ENCODE peak calls at places on chromosomes 7 and 10, in six cellular contexts. X is RWPE1, M is upper lobe of right lung, S is DND-41, V is fibroblast of pulmonary artery, E is choroid plexus epithelial cell. Z is an unnamed sample.

GRCh38 chr10:114470956-114471905 is 66.9 kb upstream of the AFAP1L2 start:
- DNase-seq in X (peak; percentile 74), M (peak; percentile 78), S (peak; percentile 76), V (peak; percentile 84), E (peak; percentile 85), Z (peak; percentile 44)

GRCh38 chr7:22896917-22897316 is 74.3 kb upstream of the TOMM7 start:
- DNase-seq in X (no peak), M (no peak), S (no peak), V (no peak), E (no peak), Z (no peak)

GRCh38 chr10:3427846-3428442 is 255.4 kb upstream of the PITRM1 start:
- DNase-seq in X (no peak), M (no peak), S (peak; percentile 1), V (no peak), E (no peak), Z (no peak)

GRCh38 chr10:132538031-132538789 is 623 bp downstream of the INPP5A start:
- DNase-seq in X (no peak), M (peak; percentile 71), S (no peak), V (peak; percentile 8), E (no peak), Z (no peak)

GRCh38 chr10:97176226-97176625 is 9.5 kb downstream of the SLIT1 start:
- DNase-seq in X (no peak), M (peak; percentile 35), S (no peak), V (no peak), E (no peak), Z (no peak)

GRCh38 chr10:109259293-109259692 is 664.0 kb downstream of the XPNPEP1 start:
- DNase-seq in X (no peak), M (no peak), S (no peak), V (peak; percentile 21), E (peak; percentile 53), Z (no peak)

GRCh38 chr7:24786941-24787340 is 29.7 kb upstream of the GSDME start:
- DNase-seq in X (peak; percentile 59), M (no peak), S (no peak), V (peak; percentile 92), E (peak; percentile 88), Z (no peak)

GRCh38 chr10:29140991-29141390 is 147.9 kb upstream of the LYZL1 start:
- DNase-seq in X (peak; percentile 39), M (no peak), S (no peak), V (peak; percentile 81), E (peak; percentile 90), Z (no peak)

GRCh38 chr10:52212062-52212461 is 102.0 kb upstream of the DKK1 start:
- DNase-seq in X (no peak), M (no peak), S (no peak), V (no peak), E (peak; percentile 41), Z (no peak)

GRCh38 chr7:114645451-114645850 is 230.8 kb downstream of the FOXP2 start:
- DNase-seq in X (no peak), M (no peak), S (no peak), V (no peak), E (no peak), Z (no peak)

GRCh38 chr7:114644455-114644854 is 229.8 kb downstream of the FOXP2 start:
- DNase-seq in X (no peak), M (no peak), S (no peak), V (no peak), E (no peak), Z (no peak)

GRCh38 chr7:114639456-114639855 is 224.8 kb downstream of the FOXP2 start:
- DNase-seq in X (no peak), M (no peak), S (no peak), V (no peak), E (no peak), Z (no peak)
- TF ChIP-seq CTCF in X (no peak), M (no peak), S (no peak), V (no peak), E (no peak), Z (no peak)

GRCh38 chr10:125060486-125060850 is 99.9 kb downstream of the CTBP2 start:
- DNase-seq in X (no peak), M (no peak), S (no peak), V (peak; percentile 31), E (peak; percentile 68), Z (no peak)

GRCh38 chr10:125060038-125060437 is 100.3 kb downstream of the CTBP2 start:
- DNase-seq in X (no peak), M (no peak), S (no peak), V (peak; percentile 42), E (peak; percentile 60), Z (no peak)

GRCh38 chr10:125062244-125063208 is 97.8 kb downstream of the CTBP2 start:
- DNase-seq in X (no peak), M (no peak), S (no peak), V (no peak), E (peak; percentile 82), Z (no peak)

GRCh38 chr10:125061557-125062243 is 98.7 kb downstream of the CTBP2 start:
- DNase-seq in X (no peak), M (no peak), S (no peak), V (no peak), E (peak; percentile 37), Z (no peak)

GRCh38 chr10:125060851-125061556 is 99.4 kb downstream of the CTBP2 start:
- DNase-seq in X (peak; percentile 72), M (peak; percentile 92), S (peak; percentile 56), V (peak; percentile 81), E (peak; percentile 89), Z (peak; percentile 70)
- TF ChIP-seq CTCF in X (peak; percentile 83), M (peak; percentile 87), S (peak; percentile 73), V (peak; percentile 79), E (peak; percentile 84), Z (peak; percentile 65)

DNA sequence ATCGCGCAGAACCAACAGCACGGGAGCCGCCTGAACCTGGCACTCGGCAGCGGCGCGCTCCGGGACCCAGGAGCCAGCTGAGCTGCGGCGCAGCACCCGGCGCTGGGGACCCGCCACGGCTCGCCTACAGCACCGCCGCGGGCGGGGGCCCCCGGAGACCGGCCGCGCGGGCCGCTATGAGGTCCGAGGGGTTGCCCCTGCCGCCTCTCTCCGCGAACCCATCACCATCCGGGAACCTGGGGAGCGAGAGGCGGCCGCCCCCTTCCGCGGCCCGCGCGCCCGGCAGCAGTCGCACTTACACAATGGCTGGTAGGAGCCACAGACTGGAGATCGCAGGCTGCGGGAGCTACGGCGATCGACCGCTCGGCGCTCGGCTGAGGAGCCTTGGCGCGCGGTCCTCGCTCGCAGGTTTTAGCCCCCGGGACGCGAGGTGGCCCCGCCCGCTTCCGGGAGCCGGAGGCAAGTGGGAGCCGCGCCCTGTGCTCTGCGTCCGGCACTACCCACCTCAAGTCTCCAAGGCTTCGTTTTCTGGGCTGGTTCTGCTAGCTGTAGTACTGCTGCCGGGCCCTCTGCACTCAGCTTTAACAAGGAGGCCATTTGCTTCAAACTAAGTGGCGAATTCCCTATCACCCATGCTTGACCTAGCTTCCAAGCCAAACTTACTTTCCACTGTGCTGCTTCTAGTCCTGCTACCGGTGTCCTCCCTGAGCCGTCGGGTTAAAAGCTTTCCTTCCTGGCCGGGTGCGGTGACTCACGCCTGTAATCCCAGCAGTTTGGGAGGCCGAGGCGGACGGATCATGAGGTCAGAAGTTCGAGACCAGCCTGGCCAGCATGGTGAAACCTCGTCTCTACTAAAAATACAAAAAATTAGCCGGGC is at the start of gene TPK1:
- DNase-seq in X (peak; percentile 87), M (peak; percentile 97), S (peak; percentile 92), V (peak; percentile 96), E (peak; percentile 97), Z (peak; percentile 82)
- TF ChIP-seq CTCF in X (no peak), M (no peak), S (no peak), V (no peak), E (no peak), Z (no peak)

GRCh38 chr7:2197436-2198155 is 35.1 kb downstream of the MAD1L1 start:
- DNase-seq in X (no peak), M (peak; percentile 49), S (no peak), V (no peak), E (no peak), Z (no peak)
- TF ChIP-seq CTCF in X (no peak), M (no peak), S (no peak), V (no peak), E (no peak), Z (no peak)

GRCh38 chr10:89373916-89374711 is 3.7 kb upstream of the IFIT1B start:
- DNase-seq in X (no peak), M (no peak), S (no peak), V (peak; percentile 96), E (peak; percentile 94), Z (no peak)
- TF ChIP-seq CTCF in X (no peak), M (no peak), S (no peak), V (no peak), E (no peak), Z (no peak)

GRCh38 chr10:99913831-99914235 is 95.9 kb downstream of the DNMBP start:
- DNase-seq in X (no peak), M (no peak), S (no peak), V (no peak), E (no peak), Z (peak; percentile 54)
- TF ChIP-seq CTCF in X (no peak), M (no peak), S (no peak), V (no peak), E (no peak), Z (no peak)

GRCh38 chr10:91555455-91555854 is 77.4 kb downstream of the PPP1R3C start:
- DNase-seq in X (no peak), M (no peak), S (no peak), V (no peak), E (no peak), Z (no peak)

GRCh38 chr10:91549296-91549695 is 83.6 kb downstream of the PPP1R3C start:
- DNase-seq in X (peak; percentile 20), M (no peak), S (no peak), V (no peak), E (no peak), Z (no peak)

GRCh38 chr10:91552706-91553105 is 80.2 kb downstream of the PPP1R3C start:
- DNase-seq in X (no peak), M (no peak), S (no peak), V (peak; percentile 43), E (peak; percentile 49), Z (no peak)

GRCh38 chr10:91552260-91552659 is 80.6 kb downstream of the PPP1R3C start:
- DNase-seq in X (no peak), M (no peak), S (no peak), V (no peak), E (no peak), Z (no peak)

GRCh38 chr10:91551856-91552255 is 81.0 kb downstream of the PPP1R3C start:
- DNase-seq in X (no peak), M (no peak), S (peak; percentile 11), V (peak; percentile 86), E (peak; percentile 93), Z (peak; percentile 52)
- TF ChIP-seq CTCF in X (no peak), M (peak; percentile 50), S (peak; percentile 61), V (peak; percentile 96), E (peak; percentile 99), Z (peak; percentile 29)

DNA sequence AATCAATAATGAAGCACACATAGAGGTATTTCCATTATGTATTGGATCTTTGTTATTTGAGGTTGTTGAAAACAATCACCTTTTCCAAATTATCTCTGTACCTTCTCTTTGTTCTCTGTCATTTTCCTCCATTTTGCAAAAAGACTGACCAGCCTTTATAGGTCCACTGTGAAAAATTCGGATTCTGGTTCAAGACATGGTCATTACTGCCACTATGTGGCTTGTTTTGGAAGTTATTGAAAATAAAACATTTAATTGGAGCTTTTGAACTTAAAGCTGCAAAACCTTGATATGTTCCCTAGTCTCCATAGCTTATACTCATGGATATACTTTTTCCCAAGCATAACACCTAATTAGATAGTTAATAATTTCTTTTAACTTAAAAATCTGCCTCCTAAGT is 1094.4 kb downstream of the NRG3 start:
- DNase-seq in X (no peak), M (no peak), S (no peak), V (peak; percentile 59), E (peak; percentile 37), Z (no peak)
- TF ChIP-seq CTCF in X (peak; percentile 11), M (peak; percentile 32), S (peak; percentile 10), V (peak; percentile 44), E (peak; percentile 32), Z (peak; percentile 41)